ENCODE peak calls at places on chromosomes 16 and 17, in nine cellular contexts. One of them, this sample, is unnamed.

GRCh38 chr17:18017958-18018357 is 21.0 kb downstream of the ATPAF2 start:
- DNase-seq in A549: no peak
- DNase-seq in NCI-H187: no peak
- DNase-seq in stimulated activated CD4-positive, alpha-beta T cell treated with anti-CD3 and anti-CD28 coated beads, Interleukin-1b, Interleukin-23, amount 100 ng/mL, for 4 hours: no peak
- DNase-seq in H54: no peak
- DNase-seq in stimulated activated CD8-positive, alpha-beta memory T cell treated with anti-CD3 and anti-CD28 coated beads, Interleukin-2, amount 100 ng/mL, for 1 hour: no peak
- DNase-seq in ureter: no peak
- DNase-seq in cardiac muscle cell: peak
- DNase-seq in frontal cortex: no peak
- DNase-seq in this sample: no peak

GRCh38 chr16:79887541-79888540 is 287.3 kb upstream of the MAF start:
- DNase-seq in stimulated activated CD4-positive, alpha-beta T cell treated with anti-CD3 and anti-CD28 coated beads, Interleukin-1b, Interleukin-23, amount 100 ng/mL, for 4 hours: no peak
- DNase-seq in NCI-H187: no peak
- DNase-seq in frontal cortex: no peak
- DNase-seq in A549: no peak
- DNase-seq in ureter: no peak
- DNase-seq in cardiac muscle cell: no peak
- DNase-seq in H54: no peak
- DNase-seq in stimulated activated CD8-positive, alpha-beta memory T cell treated with anti-CD3 and anti-CD28 coated beads, Interleukin-2, amount 100 ng/mL, for 1 hour: no peak
- DNase-seq in this sample: no peak

GRCh38 chr16:79970091-79970490 is 369.6 kb upstream of the MAF start:
- DNase-seq in ureter: no peak
- DNase-seq in cardiac muscle cell: no peak
- DNase-seq in H54: no peak
- DNase-seq in NCI-H187: no peak
- DNase-seq in A549: no peak
- DNase-seq in stimulated activated CD4-positive, alpha-beta T cell treated with anti-CD3 and anti-CD28 coated beads, Interleukin-1b, Interleukin-23, amount 100 ng/mL, for 4 hours: no peak
- DNase-seq in frontal cortex: no peak
- DNase-seq in stimulated activated CD8-positive, alpha-beta memory T cell treated with anti-CD3 and anti-CD28 coated beads, Interleukin-2, amount 100 ng/mL, for 1 hour: no peak
- DNase-seq in this sample: no peak

GRCh38 chr16:922051-922450 is 48.7 kb downstream of the LMF1 start:
- DNase-seq in A549: no peak
- DNase-seq in stimulated activated CD4-positive, alpha-beta T cell treated with anti-CD3 and anti-CD28 coated beads, Interleukin-1b, Interleukin-23, amount 100 ng/mL, for 4 hours: no peak
- DNase-seq in H54: no peak
- DNase-seq in NCI-H187: no peak
- DNase-seq in ureter: no peak
- DNase-seq in stimulated activated CD8-positive, alpha-beta memory T cell treated with anti-CD3 and anti-CD28 coated beads, Interleukin-2, amount 100 ng/mL, for 1 hour: no peak
- DNase-seq in cardiac muscle cell: no peak
- DNase-seq in frontal cortex: no peak
- DNase-seq in this sample: no peak

GRCh38 chr17:66447159-66447558 is 144.7 kb downstream of the PRKCA start:
- DNase-seq in A549: no peak
- DNase-seq in H54: no peak
- DNase-seq in frontal cortex: no peak
- DNase-seq in cardiac muscle cell: no peak
- DNase-seq in stimulated activated CD4-positive, alpha-beta T cell treated with anti-CD3 and anti-CD28 coated beads, Interleukin-1b, Interleukin-23, amount 100 ng/mL, for 4 hours: no peak
- DNase-seq in NCI-H187: no peak
- DNase-seq in stimulated activated CD8-positive, alpha-beta memory T cell treated with anti-CD3 and anti-CD28 coated beads, Interleukin-2, amount 100 ng/mL, for 1 hour: no peak
- DNase-seq in ureter: no peak
- DNase-seq in this sample: no peak

GRCh38 chr16:10466861-10467260 is 81.0 kb downstream of the ATF7IP2 start:
- DNase-seq in ureter: no peak
- DNase-seq in H54: no peak
- DNase-seq in A549: no peak
- DNase-seq in NCI-H187: no peak
- DNase-seq in frontal cortex: no peak
- DNase-seq in cardiac muscle cell: no peak
- DNase-seq in stimulated activated CD8-positive, alpha-beta memory T cell treated with anti-CD3 and anti-CD28 coated beads, Interleukin-2, amount 100 ng/mL, for 1 hour: no peak
- DNase-seq in stimulated activated CD4-positive, alpha-beta T cell treated with anti-CD3 and anti-CD28 coated beads, Interleukin-1b, Interleukin-23, amount 100 ng/mL, for 4 hours: no peak
- DNase-seq in this sample: no peak

GRCh38 chr17:46732754-46733398 is 85.6 kb downstream of the WNT3 start:
- DNase-seq in frontal cortex: no peak
- DNase-seq in stimulated activated CD8-positive, alpha-beta memory T cell treated with anti-CD3 and anti-CD28 coated beads, Interleukin-2, amount 100 ng/mL, for 1 hour: no peak
- DNase-seq in ureter: no peak
- DNase-seq in H54: no peak
- DNase-seq in cardiac muscle cell: no peak
- DNase-seq in stimulated activated CD4-positive, alpha-beta T cell treated with anti-CD3 and anti-CD28 coated beads, Interleukin-1b, Interleukin-23, amount 100 ng/mL, for 4 hours: no peak
- DNase-seq in NCI-H187: no peak
- DNase-seq in A549: no peak
- DNase-seq in this sample: no peak

GRCh38 chr17:4003501-4004421 is 39.5 kb upstream of the ATP2A3 start:
- DNase-seq in H54: no peak
- DNase-seq in frontal cortex: no peak
- DNase-seq in ureter: no peak
- DNase-seq in stimulated activated CD8-positive, alpha-beta memory T cell treated with anti-CD3 and anti-CD28 coated beads, Interleukin-2, amount 100 ng/mL, for 1 hour: no peak
- DNase-seq in A549: no peak
- DNase-seq in NCI-H187: no peak
- DNase-seq in stimulated activated CD4-positive, alpha-beta T cell treated with anti-CD3 and anti-CD28 coated beads, Interleukin-1b, Interleukin-23, amount 100 ng/mL, for 4 hours: no peak
- DNase-seq in cardiac muscle cell: no peak
- DNase-seq in this sample: no peak

GRCh38 chr17:40540448-40540847 is 24.8 kb downstream of the CCR7 start:
- DNase-seq in NCI-H187: no peak
- DNase-seq in ureter: no peak
- DNase-seq in stimulated activated CD8-positive, alpha-beta memory T cell treated with anti-CD3 and anti-CD28 coated beads, Interleukin-2, amount 100 ng/mL, for 1 hour: no peak
- DNase-seq in stimulated activated CD4-positive, alpha-beta T cell treated with anti-CD3 and anti-CD28 coated beads, Interleukin-1b, Interleukin-23, amount 100 ng/mL, for 4 hours: no peak
- DNase-seq in cardiac muscle cell: no peak
- DNase-seq in frontal cortex: no peak
- DNase-seq in H54: no peak
- DNase-seq in A549: no peak
- DNase-seq in this sample: peak

GRCh38 chr16:84513111-84514065 is 8.9 kb upstream of the MEAK7 start:
- DNase-seq in H54: peak
- DNase-seq in cardiac muscle cell: peak
- DNase-seq in frontal cortex: no peak
- DNase-seq in A549: no peak
- DNase-seq in stimulated activated CD8-positive, alpha-beta memory T cell treated with anti-CD3 and anti-CD28 coated beads, Interleukin-2, amount 100 ng/mL, for 1 hour: no peak
- DNase-seq in stimulated activated CD4-positive, alpha-beta T cell treated with anti-CD3 and anti-CD28 coated beads, Interleukin-1b, Interleukin-23, amount 100 ng/mL, for 4 hours: no peak
- DNase-seq in ureter: no peak
- DNase-seq in NCI-H187: no peak
- DNase-seq in this sample: no peak

GRCh38 chr17:73647331-73647730 is 3.1 kb upstream of the SDK2 start:
- DNase-seq in stimulated activated CD8-positive, alpha-beta memory T cell treated with anti-CD3 and anti-CD28 coated beads, Interleukin-2, amount 100 ng/mL, for 1 hour: no peak
- DNase-seq in H54: no peak
- DNase-seq in NCI-H187: no peak
- DNase-seq in A549: no peak
- DNase-seq in ureter: no peak
- DNase-seq in cardiac muscle cell: no peak
- DNase-seq in frontal cortex: no peak
- DNase-seq in stimulated activated CD4-positive, alpha-beta T cell treated with anti-CD3 and anti-CD28 coated beads, Interleukin-1b, Interleukin-23, amount 100 ng/mL, for 4 hours: no peak
- DNase-seq in this sample: no peak

GRCh38 chr16:82079892-82080291 is 44.8 kb downstream of the HSD17B2 start:
- DNase-seq in cardiac muscle cell: no peak
- DNase-seq in stimulated activated CD8-positive, alpha-beta memory T cell treated with anti-CD3 and anti-CD28 coated beads, Interleukin-2, amount 100 ng/mL, for 1 hour: no peak
- DNase-seq in A549: no peak
- DNase-seq in H54: no peak
- DNase-seq in stimulated activated CD4-positive, alpha-beta T cell treated with anti-CD3 and anti-CD28 coated beads, Interleukin-1b, Interleukin-23, amount 100 ng/mL, for 4 hours: no peak
- DNase-seq in NCI-H187: no peak
- DNase-seq in frontal cortex: no peak
- DNase-seq in ureter: no peak
- DNase-seq in this sample: no peak

GRCh38 chr17:75240394-75241142 is 20.8 kb downstream of the GGA3 start:
- DNase-seq in A549: peak
- DNase-seq in NCI-H187: peak
- DNase-seq in ureter: no peak
- DNase-seq in frontal cortex: no peak
- DNase-seq in stimulated activated CD8-positive, alpha-beta memory T cell treated with anti-CD3 and anti-CD28 coated beads, Interleukin-2, amount 100 ng/mL, for 1 hour: no peak
- DNase-seq in stimulated activated CD4-positive, alpha-beta T cell treated with anti-CD3 and anti-CD28 coated beads, Interleukin-1b, Interleukin-23, amount 100 ng/mL, for 4 hours: peak
- DNase-seq in H54: peak
- DNase-seq in cardiac muscle cell: peak
- DNase-seq in this sample: peak

GRCh38 chr17:56737741-56738161 is 96.0 kb downstream of the C17orf67 start:
- DNase-seq in stimulated activated CD8-positive, alpha-beta memory T cell treated with anti-CD3 and anti-CD28 coated beads, Interleukin-2, amount 100 ng/mL, for 1 hour: peak
- DNase-seq in NCI-H187: no peak
- DNase-seq in stimulated activated CD4-positive, alpha-beta T cell treated with anti-CD3 and anti-CD28 coated beads, Interleukin-1b, Interleukin-23, amount 100 ng/mL, for 4 hours: no peak
- DNase-seq in ureter: no peak
- DNase-seq in cardiac muscle cell: peak
- DNase-seq in A549: no peak
- DNase-seq in H54: peak
- DNase-seq in frontal cortex: no peak
- DNase-seq in this sample: no peak

GRCh38 chr16:83995756-83996155 is 27.7 kb downstream of the NECAB2 start:
- DNase-seq in NCI-H187: peak
- DNase-seq in H54: no peak
- DNase-seq in stimulated activated CD4-positive, alpha-beta T cell treated with anti-CD3 and anti-CD28 coated beads, Interleukin-1b, Interleukin-23, amount 100 ng/mL, for 4 hours: no peak
- DNase-seq in stimulated activated CD8-positive, alpha-beta memory T cell treated with anti-CD3 and anti-CD28 coated beads, Interleukin-2, amount 100 ng/mL, for 1 hour: no peak
- DNase-seq in ureter: no peak
- DNase-seq in cardiac muscle cell: peak
- DNase-seq in frontal cortex: no peak
- DNase-seq in A549: no peak
- DNase-seq in this sample: no peak

GRCh38 chr16:69286941-69287713 is 24.0 kb upstream of the VPS4A start:
- DNase-seq in cardiac muscle cell: peak
- DNase-seq in frontal cortex: no peak
- DNase-seq in ureter: peak
- DNase-seq in stimulated activated CD8-positive, alpha-beta memory T cell treated with anti-CD3 and anti-CD28 coated beads, Interleukin-2, amount 100 ng/mL, for 1 hour: no peak
- DNase-seq in NCI-H187: no peak
- DNase-seq in stimulated activated CD4-positive, alpha-beta T cell treated with anti-CD3 and anti-CD28 coated beads, Interleukin-1b, Interleukin-23, amount 100 ng/mL, for 4 hours: no peak
- DNase-seq in A549: peak
- DNase-seq in H54: no peak
- DNase-seq in this sample: peak

GRCh38 chr16:29816694-29817441 is 916 bp downstream of the PAGR1 start:
- DNase-seq in A549: peak
- DNase-seq in H54: no peak
- DNase-seq in cardiac muscle cell: peak
- DNase-seq in NCI-H187: peak
- DNase-seq in stimulated activated CD8-positive, alpha-beta memory T cell treated with anti-CD3 and anti-CD28 coated beads, Interleukin-2, amount 100 ng/mL, for 1 hour: no peak
- DNase-seq in stimulated activated CD4-positive, alpha-beta T cell treated with anti-CD3 and anti-CD28 coated beads, Interleukin-1b, Interleukin-23, amount 100 ng/mL, for 4 hours: peak
- DNase-seq in ureter: peak
- DNase-seq in frontal cortex: peak
- DNase-seq in this sample: peak

GRCh38 chr17:66702106-66702936 is 132.6 kb upstream of the CACNG5 start:
- DNase-seq in cardiac muscle cell: no peak
- DNase-seq in stimulated activated CD4-positive, alpha-beta T cell treated with anti-CD3 and anti-CD28 coated beads, Interleukin-1b, Interleukin-23, amount 100 ng/mL, for 4 hours: no peak
- DNase-seq in frontal cortex: no peak
- DNase-seq in A549: no peak
- DNase-seq in stimulated activated CD8-positive, alpha-beta memory T cell treated with anti-CD3 and anti-CD28 coated beads, Interleukin-2, amount 100 ng/mL, for 1 hour: no peak
- DNase-seq in ureter: no peak
- DNase-seq in H54: no peak
- DNase-seq in NCI-H187: no peak
- DNase-seq in this sample: no peak

GRCh38 chr16:58459344-58460218 is 40.4 kb upstream of the NDRG4 start:
- DNase-seq in cardiac muscle cell: peak
- DNase-seq in stimulated activated CD4-positive, alpha-beta T cell treated with anti-CD3 and anti-CD28 coated beads, Interleukin-1b, Interleukin-23, amount 100 ng/mL, for 4 hours: peak
- DNase-seq in NCI-H187: no peak
- DNase-seq in A549: peak
- DNase-seq in frontal cortex: no peak
- DNase-seq in ureter: no peak
- DNase-seq in H54: peak
- DNase-seq in stimulated activated CD8-positive, alpha-beta memory T cell treated with anti-CD3 and anti-CD28 coated beads, Interleukin-2, amount 100 ng/mL, for 1 hour: no peak
- DNase-seq in this sample: no peak

GRCh38 chr17:3738562-3739295 is 15.0 kb downstream of the HASPIN start:
- DNase-seq in stimulated activated CD4-positive, alpha-beta T cell treated with anti-CD3 and anti-CD28 coated beads, Interleukin-1b, Interleukin-23, amount 100 ng/mL, for 4 hours: peak
- DNase-seq in frontal cortex: no peak
- DNase-seq in ureter: peak
- DNase-seq in NCI-H187: peak
- DNase-seq in H54: no peak
- DNase-seq in stimulated activated CD8-positive, alpha-beta memory T cell treated with anti-CD3 and anti-CD28 coated beads, Interleukin-2, amount 100 ng/mL, for 1 hour: peak
- DNase-seq in cardiac muscle cell: no peak
- DNase-seq in A549: no peak
- DNase-seq in this sample: peak

GRCh38 chr16:66300501-66300900 is 66.0 kb upstream of the CDH5 start:
- DNase-seq in frontal cortex: no peak
- DNase-seq in ureter: peak
- DNase-seq in cardiac muscle cell: no peak
- DNase-seq in stimulated activated CD8-positive, alpha-beta memory T cell treated with anti-CD3 and anti-CD28 coated beads, Interleukin-2, amount 100 ng/mL, for 1 hour: no peak
- DNase-seq in A549: no peak
- DNase-seq in NCI-H187: no peak
- DNase-seq in stimulated activated CD4-positive, alpha-beta T cell treated with anti-CD3 and anti-CD28 coated beads, Interleukin-1b, Interleukin-23, amount 100 ng/mL, for 4 hours: no peak
- DNase-seq in H54: no peak
- DNase-seq in this sample: no peak

GRCh38 chr17:55174133-55174532 is 90.6 kb upstream of the HLF start:
- DNase-seq in cardiac muscle cell: no peak
- DNase-seq in stimulated activated CD8-positive, alpha-beta memory T cell treated with anti-CD3 and anti-CD28 coated beads, Interleukin-2, amount 100 ng/mL, for 1 hour: no peak
- DNase-seq in H54: no peak
- DNase-seq in ureter: no peak
- DNase-seq in frontal cortex: no peak
- DNase-seq in A549: no peak
- DNase-seq in NCI-H187: no peak
- DNase-seq in stimulated activated CD4-positive, alpha-beta T cell treated with anti-CD3 and anti-CD28 coated beads, Interleukin-1b, Interleukin-23, amount 100 ng/mL, for 4 hours: no peak
- DNase-seq in this sample: no peak

GRCh38 chr16:67935096-67935401 is 1.6 kb downstream of the PSMB10 start:
- DNase-seq in cardiac muscle cell: no peak
- DNase-seq in A549: no peak
- DNase-seq in stimulated activated CD8-positive, alpha-beta memory T cell treated with anti-CD3 and anti-CD28 coated beads, Interleukin-2, amount 100 ng/mL, for 1 hour: no peak
- DNase-seq in frontal cortex: no peak
- DNase-seq in stimulated activated CD4-positive, alpha-beta T cell treated with anti-CD3 and anti-CD28 coated beads, Interleukin-1b, Interleukin-23, amount 100 ng/mL, for 4 hours: no peak
- DNase-seq in NCI-H187: no peak
- DNase-seq in ureter: no peak
- DNase-seq in H54: no peak
- DNase-seq in this sample: no peak

GRCh38 chr17:53626286-53626685 is 196.4 kb upstream of the KIF2B start:
- DNase-seq in H54: no peak
- DNase-seq in NCI-H187: no peak
- DNase-seq in stimulated activated CD8-positive, alpha-beta memory T cell treated with anti-CD3 and anti-CD28 coated beads, Interleukin-2, amount 100 ng/mL, for 1 hour: no peak
- DNase-seq in frontal cortex: no peak
- DNase-seq in stimulated activated CD4-positive, alpha-beta T cell treated with anti-CD3 and anti-CD28 coated beads, Interleukin-1b, Interleukin-23, amount 100 ng/mL, for 4 hours: no peak
- DNase-seq in A549: no peak
- DNase-seq in cardiac muscle cell: peak
- DNase-seq in ureter: no peak
- DNase-seq in this sample: no peak

GRCh38 chr17:78723001-78723796 is 58.9 kb downstream of the CYTH1 start:
- DNase-seq in frontal cortex: peak
- DNase-seq in A549: no peak
- DNase-seq in ureter: no peak
- DNase-seq in cardiac muscle cell: peak
- DNase-seq in stimulated activated CD8-positive, alpha-beta memory T cell treated with anti-CD3 and anti-CD28 coated beads, Interleukin-2, amount 100 ng/mL, for 1 hour: no peak
- DNase-seq in H54: no peak
- DNase-seq in stimulated activated CD4-positive, alpha-beta T cell treated with anti-CD3 and anti-CD28 coated beads, Interleukin-1b, Interleukin-23, amount 100 ng/mL, for 4 hours: no peak
- DNase-seq in NCI-H187: no peak
- DNase-seq in this sample: no peak

GRCh38 chr16:82580293-82580900 is 46.4 kb upstream of the CDH13 start:
- DNase-seq in H54: no peak
- DNase-seq in stimulated activated CD8-positive, alpha-beta memory T cell treated with anti-CD3 and anti-CD28 coated beads, Interleukin-2, amount 100 ng/mL, for 1 hour: no peak
- DNase-seq in frontal cortex: peak
- DNase-seq in A549: peak
- DNase-seq in stimulated activated CD4-positive, alpha-beta T cell treated with anti-CD3 and anti-CD28 coated beads, Interleukin-1b, Interleukin-23, amount 100 ng/mL, for 4 hours: no peak
- DNase-seq in cardiac muscle cell: peak
- DNase-seq in ureter: no peak
- DNase-seq in NCI-H187: no peak
- DNase-seq in this sample: no peak

GRCh38 chr17:60468371-60468770 is 46.1 kb downstream of the CHCT1 start:
- DNase-seq in frontal cortex: no peak
- DNase-seq in cardiac muscle cell: no peak
- DNase-seq in A549: no peak
- DNase-seq in H54: no peak
- DNase-seq in stimulated activated CD4-positive, alpha-beta T cell treated with anti-CD3 and anti-CD28 coated beads, Interleukin-1b, Interleukin-23, amount 100 ng/mL, for 4 hours: no peak
- DNase-seq in NCI-H187: no peak
- DNase-seq in ureter: no peak
- DNase-seq in stimulated activated CD8-positive, alpha-beta memory T cell treated with anti-CD3 and anti-CD28 coated beads, Interleukin-2, amount 100 ng/mL, for 1 hour: no peak
- DNase-seq in this sample: no peak

GRCh38 chr16:56662357-56663354 is 4.9 kb downstream of the MT1F start:
- DNase-seq in NCI-H187: no peak
- DNase-seq in cardiac muscle cell: no peak
- DNase-seq in A549: no peak
- DNase-seq in stimulated activated CD8-positive, alpha-beta memory T cell treated with anti-CD3 and anti-CD28 coated beads, Interleukin-2, amount 100 ng/mL, for 1 hour: no peak
- DNase-seq in stimulated activated CD4-positive, alpha-beta T cell treated with anti-CD3 and anti-CD28 coated beads, Interleukin-1b, Interleukin-23, amount 100 ng/mL, for 4 hours: no peak
- DNase-seq in H54: no peak
- DNase-seq in frontal cortex: no peak
- DNase-seq in ureter: no peak
- DNase-seq in this sample: peak

GRCh38 chr17:74110467-74110866 is 93.0 kb upstream of the RPL38 start:
- DNase-seq in cardiac muscle cell: no peak
- DNase-seq in A549: no peak
- DNase-seq in H54: no peak
- DNase-seq in ureter: no peak
- DNase-seq in frontal cortex: no peak
- DNase-seq in stimulated activated CD8-positive, alpha-beta memory T cell treated with anti-CD3 and anti-CD28 coated beads, Interleukin-2, amount 100 ng/mL, for 1 hour: no peak
- DNase-seq in stimulated activated CD4-positive, alpha-beta T cell treated with anti-CD3 and anti-CD28 coated beads, Interleukin-1b, Interleukin-23, amount 100 ng/mL, for 4 hours: no peak
- DNase-seq in NCI-H187: no peak
- DNase-seq in this sample: no peak

GRCh38 chr17:82436601-82437324 is 13.8 kb downstream of the CYBC1 start:
- DNase-seq in NCI-H187: no peak
- DNase-seq in stimulated activated CD4-positive, alpha-beta T cell treated with anti-CD3 and anti-CD28 coated beads, Interleukin-1b, Interleukin-23, amount 100 ng/mL, for 4 hours: no peak
- DNase-seq in H54: no peak
- DNase-seq in ureter: no peak
- DNase-seq in A549: no peak
- DNase-seq in frontal cortex: no peak
- DNase-seq in cardiac muscle cell: no peak
- DNase-seq in stimulated activated CD8-positive, alpha-beta memory T cell treated with anti-CD3 and anti-CD28 coated beads, Interleukin-2, amount 100 ng/mL, for 1 hour: no peak
- DNase-seq in this sample: no peak

GRCh38 chr16:81480856-81481821 is 36.5 kb downstream of the CMIP start:
- DNase-seq in cardiac muscle cell: peak
- DNase-seq in A549: no peak
- DNase-seq in stimulated activated CD4-positive, alpha-beta T cell treated with anti-CD3 and anti-CD28 coated beads, Interleukin-1b, Interleukin-23, amount 100 ng/mL, for 4 hours: no peak
- DNase-seq in H54: no peak
- DNase-seq in frontal cortex: no peak
- DNase-seq in NCI-H187: no peak
- DNase-seq in stimulated activated CD8-positive, alpha-beta memory T cell treated with anti-CD3 and anti-CD28 coated beads, Interleukin-2, amount 100 ng/mL, for 1 hour: no peak
- DNase-seq in ureter: peak
- DNase-seq in this sample: no peak